ENCODE peak calls at places on chromosome 1, in five cellular contexts. One of them, this sample, is unnamed.

GRCh38 chr1:184545601-184546000 is 158.8 kb downstream of the C1orf21 start:
- DNase-seq in A549: no peak
- DNase-seq in Peyer's patch: no peak
- DNase-seq in left ventricle myocardium inferior: no peak
- DNase-seq in cardiac muscle cell: no peak
- DNase-seq in this sample: no peak

GRCh38 chr1:221363074-221363473 is 378.8 kb downstream of the DUSP10 start:
- DNase-seq in cardiac muscle cell: no peak
- DNase-seq in left ventricle myocardium inferior: no peak
- DNase-seq in A549: no peak
- DNase-seq in Peyer's patch: no peak
- DNase-seq in this sample: no peak

GRCh38 chr1:2308844-2309243 is 80.7 kb downstream of the SKI start:
- DNase-seq in cardiac muscle cell: no peak
- DNase-seq in A549: no peak
- DNase-seq in left ventricle myocardium inferior: no peak
- DNase-seq in Peyer's patch: no peak
- DNase-seq in this sample: no peak

GRCh38 chr1:52559875-52560274 is 7.0 kb upstream of the TUT4 start:
- DNase-seq in A549: no peak
- DNase-seq in Peyer's patch: no peak
- DNase-seq in cardiac muscle cell: no peak
- DNase-seq in left ventricle myocardium inferior: no peak
- DNase-seq in this sample: no peak

GRCh38 chr1:169395956-169396355 is 28.0 kb downstream of the BLZF1 start:
- DNase-seq in cardiac muscle cell: no peak
- DNase-seq in Peyer's patch: no peak
- DNase-seq in A549: no peak
- DNase-seq in left ventricle myocardium inferior: no peak
- DNase-seq in this sample: no peak

GRCh38 chr1:236159704-236160539 is 17.6 kb downstream of the GPR137B start:
- DNase-seq in Peyer's patch: peak; percentile 75
- DNase-seq in cardiac muscle cell: no peak
- DNase-seq in A549: no peak
- DNase-seq in left ventricle myocardium inferior: no peak
- DNase-seq in this sample: peak; percentile 49

GRCh38 chr1:184223216-184223615 is 163.6 kb upstream of the C1orf21 start:
- DNase-seq in Peyer's patch: no peak
- DNase-seq in left ventricle myocardium inferior: no peak
- DNase-seq in cardiac muscle cell: no peak
- DNase-seq in A549: peak; percentile 59
- DNase-seq in this sample: no peak

GRCh38 chr1:228034954-228035837 is 28.4 kb downstream of the WNT3A start:
- DNase-seq in left ventricle myocardium inferior: no peak
- DNase-seq in A549: no peak
- DNase-seq in Peyer's patch: peak; percentile 24
- DNase-seq in cardiac muscle cell: no peak
- DNase-seq in this sample: no peak

GRCh38 chr1:24015226-24016210 is 35.4 kb upstream of the SRSF10 start:
- DNase-seq in cardiac muscle cell: no peak
- DNase-seq in Peyer's patch: no peak
- DNase-seq in A549: no peak
- DNase-seq in left ventricle myocardium inferior: no peak
- DNase-seq in this sample: no peak

GRCh38 chr1:8941906-8942305 is 3.8 kb upstream of the CA6 start:
- DNase-seq in cardiac muscle cell: no peak
- DNase-seq in A549: peak; percentile 35
- DNase-seq in left ventricle myocardium inferior: no peak
- DNase-seq in Peyer's patch: no peak
- DNase-seq in this sample: no peak

GRCh38 chr1:50851034-50851433 is 109.0 kb downstream of the FAF1 start:
- DNase-seq in left ventricle myocardium inferior: no peak
- DNase-seq in cardiac muscle cell: no peak
- DNase-seq in A549: no peak
- DNase-seq in Peyer's patch: no peak
- DNase-seq in this sample: no peak

GRCh38 chr1:197008861-197009260 is 31.5 kb downstream of the CFHR5 start:
- DNase-seq in Peyer's patch: no peak
- DNase-seq in A549: no peak
- DNase-seq in cardiac muscle cell: no peak
- DNase-seq in left ventricle myocardium inferior: no peak
- DNase-seq in this sample: no peak

GRCh38 chr1:193065954-193066353 is 6.5 kb downstream of the RO60 start:
- DNase-seq in Peyer's patch: no peak
- DNase-seq in cardiac muscle cell: no peak
- DNase-seq in left ventricle myocardium inferior: no peak
- DNase-seq in A549: no peak
- DNase-seq in this sample: no peak

GRCh38 chr1:82931051-82931450 is 1067.9 kb downstream of the TTLL7 start:
- DNase-seq in left ventricle myocardium inferior: no peak
- DNase-seq in Peyer's patch: no peak
- DNase-seq in cardiac muscle cell: no peak
- DNase-seq in A549: no peak
- DNase-seq in this sample: no peak

GRCh38 chr1:174768949-174769348 is 230.8 kb upstream of the CACYBP start:
- DNase-seq in cardiac muscle cell: no peak
- DNase-seq in A549: no peak
- DNase-seq in Peyer's patch: no peak
- DNase-seq in left ventricle myocardium inferior: no peak
- DNase-seq in this sample: no peak

GRCh38 chr1:114455102-114455785 is 55.8 kb downstream of the TRIM33 start:
- DNase-seq in A549: no peak
- DNase-seq in Peyer's patch: no peak
- DNase-seq in cardiac muscle cell: no peak
- DNase-seq in left ventricle myocardium inferior: no peak
- DNase-seq in this sample: no peak

GRCh38 chr1:28865997-28866650 is 48.2 kb upstream of the EPB41 start:
- DNase-seq in cardiac muscle cell: no peak
- DNase-seq in A549: no peak
- DNase-seq in Peyer's patch: no peak
- DNase-seq in left ventricle myocardium inferior: no peak
- DNase-seq in this sample: no peak

GRCh38 chr1:88773540-88774150 is 89.6 kb downstream of the PKN2 start:
- DNase-seq in Peyer's patch: no peak
- DNase-seq in left ventricle myocardium inferior: no peak
- DNase-seq in cardiac muscle cell: no peak
- DNase-seq in A549: peak; percentile 49
- DNase-seq in this sample: peak; percentile 40

GRCh38 chr1:101506541-101507164 is 269.8 kb downstream of the S1PR1 start:
- DNase-seq in left ventricle myocardium inferior: no peak
- DNase-seq in Peyer's patch: no peak
- DNase-seq in cardiac muscle cell: peak; percentile 56
- DNase-seq in A549: peak; percentile 35
- DNase-seq in this sample: peak; percentile 50

GRCh38 chr1:172399369-172400072 is 21.0 kb upstream of the C1orf105 start:
- DNase-seq in A549: peak; percentile 90
- DNase-seq in left ventricle myocardium inferior: peak; percentile 34
- DNase-seq in Peyer's patch: no peak
- DNase-seq in cardiac muscle cell: peak; percentile 13
- DNase-seq in this sample: peak; percentile 40

GRCh38 chr1:207430602-207431001 is 23.5 kb upstream of the CR2 start:
- DNase-seq in cardiac muscle cell: no peak
- DNase-seq in Peyer's patch: no peak
- DNase-seq in left ventricle myocardium inferior: no peak
- DNase-seq in A549: no peak
- DNase-seq in this sample: no peak

GRCh38 chr1:18673976-18674375 is 43.3 kb downstream of the PAX7 start:
- DNase-seq in cardiac muscle cell: no peak
- DNase-seq in A549: peak; percentile 33
- DNase-seq in left ventricle myocardium inferior: no peak
- DNase-seq in Peyer's patch: no peak
- DNase-seq in this sample: no peak

GRCh38 chr1:76759950-76760349 is 107.3 kb upstream of the ST6GALNAC5 start:
- DNase-seq in A549: no peak
- DNase-seq in Peyer's patch: no peak
- DNase-seq in cardiac muscle cell: no peak
- DNase-seq in left ventricle myocardium inferior: no peak
- DNase-seq in this sample: no peak

GRCh38 chr1:173867141-173867752 is 542 bp downstream of the GAS5 start:
- DNase-seq in Peyer's patch: no peak
- DNase-seq in cardiac muscle cell: peak; percentile 68
- DNase-seq in A549: no peak
- DNase-seq in left ventricle myocardium inferior: no peak
- DNase-seq in this sample: no peak

GRCh38 chr1:54300395-54300794 is 100.4 kb downstream of the MRPL37 start:
- DNase-seq in cardiac muscle cell: no peak
- DNase-seq in Peyer's patch: no peak
- DNase-seq in left ventricle myocardium inferior: no peak
- DNase-seq in A549: no peak
- DNase-seq in this sample: no peak
- H3K4me1 ChIP-seq in cardiac muscle cell: peaks cover 45% of the 10 kb centered on the region
- H3K4me1 ChIP-seq in Peyer's patch: peaks cover 49% of the 10 kb centered on the region
- H3K4me1 ChIP-seq in left ventricle myocardium inferior: peaks cover 87% of the 10 kb centered on the region
- H3K4me1 ChIP-seq in A549: no peaks in the 10 kb centered on the region
- H3K4me1 ChIP-seq in this sample: peaks cover 30% of the 10 kb centered on the region

DNA sequence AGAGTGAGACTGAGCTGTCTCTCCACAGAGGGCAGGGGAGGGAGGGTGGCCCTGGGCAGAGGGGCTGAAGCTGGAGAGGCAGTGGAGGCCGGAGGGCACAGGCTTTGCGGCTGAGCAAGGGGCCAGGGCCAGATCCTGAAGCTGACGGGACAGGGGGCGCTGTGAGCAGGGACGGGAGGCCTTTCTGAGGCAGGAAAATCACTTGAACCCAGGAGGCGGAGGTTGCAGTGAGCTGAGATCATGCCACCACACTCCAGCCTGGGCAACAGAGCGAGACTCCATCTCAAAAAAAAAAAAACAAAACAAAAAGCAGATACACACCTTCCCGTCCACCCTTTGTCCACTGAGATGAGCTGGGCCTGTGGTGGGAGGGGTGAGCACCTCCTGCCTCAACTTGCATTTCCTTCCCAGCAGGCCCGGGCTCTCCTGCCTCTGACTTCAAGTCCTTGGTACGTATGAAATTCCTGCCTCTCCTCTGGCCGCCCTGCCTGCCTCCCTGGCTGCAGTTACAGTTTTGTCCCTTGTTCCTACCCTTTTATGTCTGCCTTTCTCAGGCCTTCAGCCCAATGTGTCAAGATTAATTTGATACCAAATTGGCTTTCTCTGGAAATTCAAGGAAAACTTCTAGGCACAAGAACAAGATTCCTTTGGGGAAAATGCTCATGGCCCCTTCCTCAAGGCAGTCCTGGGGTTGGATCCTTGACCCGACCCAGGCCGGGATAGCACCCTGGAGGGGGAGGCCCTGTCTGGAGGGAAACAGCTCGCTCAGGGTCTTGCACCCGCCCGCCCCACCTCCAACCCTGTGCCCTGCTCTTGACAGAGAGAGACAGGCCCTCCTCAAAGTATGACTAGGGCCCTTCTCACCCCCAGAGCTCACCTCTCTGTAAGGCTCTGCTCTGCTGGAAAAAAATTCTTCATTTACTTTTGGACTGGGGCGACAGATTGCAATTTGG is 11.2 kb upstream of the ADAMTSL4 start:
- DNase-seq in Peyer's patch: no peak
- DNase-seq in cardiac muscle cell: peak; percentile 42
- DNase-seq in A549: no peak
- DNase-seq in left ventricle myocardium inferior: peak; percentile 18
- DNase-seq in this sample: no peak
- TF ChIP-seq CTCF in Peyer's patch: no peak
- TF ChIP-seq CTCF in cardiac muscle cell: no peak
- TF ChIP-seq CTCF in A549: no peak
- TF ChIP-seq CTCF in left ventricle myocardium inferior: no peak
- TF ChIP-seq CTCF in this sample: no peak

DNA sequence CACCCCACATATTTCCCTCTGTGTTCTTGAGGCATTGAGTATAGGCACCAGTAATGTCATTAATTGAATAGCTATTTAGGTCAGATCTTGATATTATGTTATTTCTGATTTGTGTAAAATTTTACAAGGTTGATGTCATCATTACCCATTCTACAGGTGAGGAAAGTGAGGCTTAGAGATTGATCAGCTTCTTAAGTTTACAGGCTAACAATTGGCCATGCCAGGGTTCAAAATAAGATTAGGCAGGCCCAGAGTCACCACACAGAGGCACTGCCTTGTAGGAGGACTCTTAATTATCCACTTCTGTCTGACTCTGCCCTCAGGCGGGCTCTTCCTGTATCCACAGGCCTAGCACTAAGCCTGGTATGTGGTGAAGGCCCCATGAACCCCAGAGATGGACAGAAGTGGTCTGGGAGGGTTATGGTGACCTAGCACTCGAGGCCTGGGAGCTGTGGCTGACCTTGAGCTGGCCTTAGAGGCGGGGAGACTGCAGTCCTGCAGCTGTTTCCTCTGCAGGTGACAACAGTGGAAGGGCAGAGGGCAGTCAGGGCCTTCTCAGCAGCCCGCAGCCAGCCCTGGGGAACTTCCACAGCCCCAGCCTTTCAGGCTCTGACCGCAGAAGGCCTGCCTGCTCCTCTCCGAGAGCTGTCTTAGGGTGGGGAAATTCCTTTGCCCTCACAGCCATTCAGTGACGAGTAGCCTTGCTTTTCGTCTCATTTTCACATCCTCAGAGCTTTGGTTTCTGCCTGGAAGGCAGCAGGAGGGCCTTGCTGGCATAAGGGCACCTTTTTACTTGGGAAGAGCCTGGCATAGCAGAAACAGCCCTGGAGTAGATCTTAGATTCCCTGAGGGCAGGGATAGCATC is 12.2 kb downstream of the ZDHHC18 start:
- DNase-seq in A549: no peak
- DNase-seq in Peyer's patch: no peak
- DNase-seq in cardiac muscle cell: no peak
- DNase-seq in left ventricle myocardium inferior: no peak
- DNase-seq in this sample: no peak
- H3K4me3 ChIP-seq in A549: no peak overlapping the region
- H3K4me3 ChIP-seq in Peyer's patch: no peak overlapping the region
- H3K4me3 ChIP-seq in cardiac muscle cell: no peak overlapping the region
- H3K4me3 ChIP-seq in left ventricle myocardium inferior: no peak overlapping the region
- H3K4me3 ChIP-seq in this sample: no peak overlapping the region

GRCh38 chr1:25991937-25992688 is 5.8 kb downstream of the PAFAH2 start:
- DNase-seq in A549: no peak
- DNase-seq in cardiac muscle cell: no peak
- DNase-seq in left ventricle myocardium inferior: no peak
- DNase-seq in Peyer's patch: no peak
- DNase-seq in this sample: no peak

GRCh38 chr1:25994402-25994801 is 3.5 kb downstream of the PAFAH2 start:
- DNase-seq in A549: no peak
- DNase-seq in Peyer's patch: no peak
- DNase-seq in left ventricle myocardium inferior: no peak
- DNase-seq in cardiac muscle cell: no peak
- DNase-seq in this sample: no peak

GRCh38 chr1:25990702-25991395 is 7.0 kb downstream of the PAFAH2 start:
- DNase-seq in Peyer's patch: no peak
- DNase-seq in cardiac muscle cell: no peak
- DNase-seq in left ventricle myocardium inferior: no peak
- DNase-seq in A549: no peak
- DNase-seq in this sample: no peak

GRCh38 chr1:25993197-25993951 is 4.5 kb downstream of the PAFAH2 start:
- DNase-seq in left ventricle myocardium inferior: no peak
- DNase-seq in A549: no peak
- DNase-seq in Peyer's patch: no peak
- DNase-seq in cardiac muscle cell: no peak
- DNase-seq in this sample: no peak

DNA sequence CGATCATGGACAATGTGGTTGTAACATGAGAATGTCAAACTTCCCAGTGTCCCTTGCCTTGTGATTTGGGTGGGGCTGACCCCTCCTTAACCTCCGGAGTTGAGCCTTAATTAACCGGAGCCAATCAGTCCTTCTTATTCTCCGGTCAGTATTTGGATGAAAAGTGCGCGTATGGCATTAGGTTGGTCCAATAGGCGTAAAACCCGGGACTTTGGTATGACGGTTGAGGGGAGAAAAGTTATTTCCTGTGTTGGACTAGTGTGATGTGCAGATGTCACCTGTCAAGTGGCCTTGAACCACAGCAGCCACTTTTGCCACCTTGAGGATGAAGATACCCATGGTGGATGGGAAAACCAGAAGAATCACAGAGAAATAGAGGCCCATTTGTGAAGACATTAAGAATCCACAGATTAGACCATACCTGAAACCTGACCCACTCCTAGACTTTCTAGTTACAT is 5.1 kb downstream of the PAFAH2 start:
- DNase-seq in Peyer's patch: no peak
- DNase-seq in cardiac muscle cell: no peak
- DNase-seq in left ventricle myocardium inferior: no peak
- DNase-seq in A549: no peak
- DNase-seq in this sample: no peak
- H3K4me1 ChIP-seq in Peyer's patch: peaks cover 17% of the 10 kb centered on the region
- H3K4me1 ChIP-seq in cardiac muscle cell: peaks cover 27% of the 10 kb centered on the region
- H3K4me1 ChIP-seq in left ventricle myocardium inferior: peaks cover 44% of the 10 kb centered on the region
- H3K4me1 ChIP-seq in A549: peaks cover 6% of the 10 kb centered on the region
- H3K4me1 ChIP-seq in this sample: peaks cover 7% of the 10 kb centered on the region